ENCODE peak calls at places on chromosome 17, in seven cellular contexts. Y is NCI-H460, G is heart right ventricle, O is left ventricle myocardium inferior, M is NCI-H1694, T is GM19239, Q is T-helper 17 cell. F is an unnamed sample.

GRCh38 chr17:59846391-59847165 is 46.2 kb downstream of the TUBD1 start:
- DNase-seq in Y (no peak), M (no peak), Q (no peak), G (no peak), T (no peak), O (peak; percentile 41), F (peak; percentile 41)

GRCh38 chr17:17350491-17351355 is 47.5 kb downstream of the NT5M start:
- DNase-seq in M (no peak), T (no peak), G (no peak), Y (no peak), O (no peak), Q (no peak), F (no peak)

GRCh38 chr17:59221159-59221847 is 992 bp downstream of the GDPD1 start:
- DNase-seq in Y (no peak), T (no peak), Q (no peak), O (no peak), G (no peak), M (no peak), F (no peak)

GRCh38 chr17:13925579-13925978 is 143.7 kb upstream of the COX10 start:
- DNase-seq in Q (no peak), Y (no peak), M (no peak), G (no peak), T (no peak), O (no peak), F (no peak)

GRCh38 chr17:37847811-37848331 is 76.3 kb upstream of the TBC1D3K start:
- DNase-seq in G (no peak), M (no peak), Q (no peak), T (no peak), Y (no peak), O (no peak), F (no peak)

GRCh38 chr17:81210868-81211267 is 11.9 kb downstream of the CEP131 start:
- DNase-seq in O (no peak), Q (no peak), G (no peak), T (no peak), M (no peak), Y (no peak), F (no peak)

GRCh38 chr17:6913608-6914443 is 82.0 kb upstream of the ALOX12 start:
- DNase-seq in M (peak; percentile 70), O (peak; percentile 79), G (peak; percentile 84), T (peak; percentile 62), Y (no peak), Q (peak; percentile 68), F (peak; percentile 77)

GRCh38 chr17:7235693-7236665 is 1.7 kb upstream of the DVL2 start:
- DNase-seq in T (no peak), G (no peak), M (no peak), Q (no peak), Y (no peak), O (no peak), F (peak; percentile 15)

GRCh38 chr17:58304735-58305486 is 23.7 kb downstream of the TSPOAP1 start:
- DNase-seq in Y (no peak), G (no peak), O (no peak), T (no peak), M (no peak), Q (no peak), F (no peak)

GRCh38 chr17:57408064-57408811 is 151.9 kb downstream of the MSI2 start:
- DNase-seq in O (no peak), Y (no peak), Q (no peak), T (peak; percentile 46), M (no peak), G (no peak), F (no peak)

GRCh38 chr17:4180791-4181190 is 37.8 kb downstream of the CYB5D2 start:
- DNase-seq in G (peak; percentile 42), M (no peak), T (no peak), O (peak; percentile 34), Y (no peak), Q (no peak), F (no peak)

GRCh38 chr17:34637548-34638525 is 58.5 kb downstream of the TMEM132E start:
- DNase-seq in Y (peak; percentile 68), M (peak; percentile 70), T (peak; percentile 90), Q (peak; percentile 80), G (peak; percentile 75), O (peak; percentile 74), F (peak; percentile 84)

GRCh38 chr17:79089720-79090502 is 15.3 kb downstream of the ENGASE start:
- DNase-seq in Q (no peak), O (no peak), T (no peak), M (no peak), G (no peak), Y (no peak), F (peak; percentile 33)

GRCh38 chr17:15516150-15516549 is 47.1 kb downstream of the TVP23C start:
- DNase-seq in T (no peak), M (no peak), O (no peak), G (no peak), Q (no peak), Y (no peak), F (no peak)

GRCh38 chr17:2214047-2214717 is 89.4 kb downstream of the SMG6 start:
- DNase-seq in M (no peak), T (no peak), G (peak; percentile 58), Y (no peak), O (peak; percentile 61), Q (no peak), F (peak; percentile 65)

GRCh38 chr17:56891751-56892150 is 22.1 kb downstream of the TRIM25 start:
- DNase-seq in T (no peak), G (no peak), O (peak; percentile 23), M (no peak), Y (no peak), Q (peak; percentile 50), F (peak; percentile 64)

GRCh38 chr17:17724307-17724921 is 43.2 kb downstream of the RAI1 start:
- DNase-seq in Q (no peak), O (no peak), Y (no peak), G (peak; percentile 64), M (no peak), T (peak; percentile 84), F (peak; percentile 60)

GRCh38 chr17:72657467-72658317 is 434.8 kb downstream of the SLC39A11 start:
- DNase-seq in Y (no peak), M (no peak), T (no peak), G (no peak), O (no peak), Q (no peak), F (no peak)

GRCh38 chr17:56112086-56112485 is 41.2 kb upstream of the ANKFN1 start:
- DNase-seq in M (no peak), G (no peak), Y (no peak), O (no peak), T (no peak), Q (no peak), F (no peak)

GRCh38 chr17:44922746-44923470 is 7.6 kb upstream of the GFAP start:
- DNase-seq in Q (no peak), G (no peak), M (no peak), T (no peak), O (no peak), Y (no peak), F (no peak)

GRCh38 chr17:28001149-28001548 is 41.3 kb upstream of the NLK start:
- DNase-seq in M (no peak), O (no peak), Y (no peak), T (no peak), G (no peak), Q (no peak), F (no peak)

GRCh38 chr17:78133971-78134898 is 3.7 kb downstream of the TMC8 start:
- DNase-seq in G (no peak), Q (peak; percentile 71), M (peak; percentile 19), O (no peak), T (no peak), Y (peak; percentile 58), F (no peak)

GRCh38 chr17:29180051-29180787 is at the start of gene MYO18A:
- DNase-seq in M (peak; percentile 48), G (peak; percentile 78), O (peak; percentile 80), Q (peak; percentile 78), Y (peak; percentile 69), T (peak; percentile 98), F (peak; percentile 81)

GRCh38 chr17:31392002-31392855 is 754 bp downstream of the RAB11FIP4 start:
- DNase-seq in M (no peak), O (no peak), T (no peak), Y (no peak), G (no peak), Q (no peak), F (no peak)

GRCh38 chr17:63293310-63293709 is 152.8 kb downstream of the CYB561 start:
- DNase-seq in M (no peak), G (no peak), Y (no peak), O (no peak), T (no peak), Q (no peak), F (no peak)

GRCh38 chr17:79518330-79519151 is 92.3 kb downstream of the RBFOX3 start:
- DNase-seq in O (no peak), T (no peak), Y (no peak), M (no peak), G (no peak), Q (no peak), F (no peak)

GRCh38 chr17:77319211-77320031 is 178.7 kb downstream of the SEC14L1 start:
- DNase-seq in T (peak; percentile 63), G (peak; percentile 87), M (no peak), O (peak; percentile 83), Q (peak; percentile 41), Y (peak; percentile 84), F (peak; percentile 91)

GRCh38 chr17:83053021-83053778 is 26.2 kb upstream of the METRNL start:
- DNase-seq in O (peak; percentile 15), T (no peak), Y (no peak), G (no peak), M (no peak), Q (no peak), F (peak; percentile 52)

GRCh38 chr17:66702106-66702936 is 132.6 kb upstream of the CACNG5 start:
- DNase-seq in Q (no peak), O (no peak), T (no peak), Y (peak; percentile 70), G (no peak), M (no peak), F (no peak)

GRCh38 chr17:4607773-4608187 is 23.5 kb downstream of the SMTNL2 start:
- DNase-seq in Q (no peak), Y (no peak), M (no peak), T (no peak), O (peak; percentile 83), G (peak; percentile 82), F (peak; percentile 73)

GRCh38 chr17:76440722-76441362 is 12.1 kb downstream of the UBE2O start:
- DNase-seq in Q (no peak), T (no peak), M (no peak), G (no peak), Y (no peak), O (no peak), F (no peak)

GRCh38 chr17:10268005-10268404 is 69.6 kb upstream of the GAS7 start:
- DNase-seq in T (no peak), M (no peak), G (no peak), O (no peak), Y (no peak), Q (no peak), F (no peak)

GRCh38 chr17:80857721-80858171 is 133.9 kb upstream of the CHMP6 start:
- DNase-seq in O (no peak), Q (no peak), Y (no peak), T (no peak), M (no peak), G (no peak), F (peak; percentile 48)

GRCh38 chr17:73950515-73950914 is 253.0 kb upstream of the RPL38 start:
- DNase-seq in O (no peak), M (no peak), Q (no peak), T (no peak), Y (no peak), G (no peak), F (no peak)

GRCh38 chr17:16199093-16199492 is 16.2 kb downstream of the NCOR1 start:
- DNase-seq in T (no peak), O (no peak), G (peak; percentile 51), Q (no peak), M (no peak), Y (no peak), F (no peak)

GRCh38 chr17:3921853-3922319 is 5.6 kb upstream of the P2RX1 start:
- DNase-seq in Q (no peak), Y (no peak), T (no peak), G (no peak), M (no peak), O (no peak), F (no peak)

GRCh38 chr17:61232871-61233270 is 166.8 kb upstream of the TBX2 start:
- DNase-seq in Q (no peak), M (no peak), O (no peak), Y (no peak), T (no peak), G (no peak), F (no peak)

GRCh38 chr17:21094298-21094704 is 32.5 kb upstream of the DHRS7B start:
- DNase-seq in G (no peak), O (no peak), M (no peak), T (no peak), Q (no peak), Y (no peak), F (no peak)